ENCODE peak calls at places on chromosomes 5 and 9, in four cellular contexts. R, F, O and I are unnamed samples.

GRCh38 chr9:93161801-93162635 is 21.9 kb upstream of the WNK2 start:
- DNase-seq in O (no peak), R (no peak), F (no peak), I (no peak)

GRCh38 chr5:57313716-57314115 is 139.9 kb downstream of the GPBP1 start:
- DNase-seq in O (no peak), F (no peak), R (no peak), I (no peak)

GRCh38 chr5:6590581-6590980 is 42.3 kb downstream of the NSUN2 start:
- DNase-seq in R (no peak), O (no peak), F (no peak), I (no peak)

GRCh38 chr5:154646841-154647759 is 108.1 kb upstream of the LARP1 start:
- DNase-seq in F (no peak), O (peak), R (peak), I (no peak)

GRCh38 chr9:136964171-136964689 is 12.2 kb downstream of the LCN12 start:
- DNase-seq in F (no peak), R (no peak), O (no peak), I (no peak)

GRCh38 chr9:120702075-120702474 is 12.2 kb downstream of the MEGF9 start:
- DNase-seq in R (no peak), O (no peak), F (no peak), I (no peak)

GRCh38 chr9:137631608-137632431 is 13.0 kb downstream of the EHMT1 start:
- DNase-seq in R (no peak), O (no peak), F (no peak), I (no peak)

GRCh38 chr5:120502531-120502930 is 38.4 kb downstream of the PRR16 start:
- DNase-seq in R (no peak), F (no peak), O (no peak), I (no peak)

GRCh38 chr5:55033568-55033967 is 9.5 kb downstream of the GZMK start:
- DNase-seq in O (no peak), R (no peak), F (no peak), I (no peak)

GRCh38 chr9:70682337-70682736 is 267.9 kb upstream of the KLF9 start:
- DNase-seq in O (no peak), R (no peak), F (no peak), I (no peak)